ENCODE peak calls at places on chromosomes 16 and 17, in six cellular contexts. Z is RWPE1, P is type B pancreatic cell, U is left ventricle myocardium inferior, L is GM23338, O is OCI-LY7. N is an unnamed sample.

GRCh38 chr17:69358688-69359596 is 32.0 kb upstream of the ABCA5 start:
- DNase-seq in Z (no peak), P (no peak), U (no peak), L (peak; percentile 92), O (peak; percentile 76), N (peak; percentile 28)

GRCh38 chr17:9234404-9234945 is 213.2 kb downstream of the NTN1 start:
- DNase-seq in Z (no peak), P (no peak), U (no peak), L (no peak), O (no peak), N (no peak)

GRCh38 chr17:75611746-75612437 is 21.3 kb upstream of the SMIM5 start:
- DNase-seq in Z (no peak), P (no peak), U (peak; percentile 8), L (no peak), O (no peak), N (no peak)

GRCh38 chr17:82118178-82118814 is 20.3 kb upstream of the FASN start:
- DNase-seq in Z (no peak), P (no peak), U (no peak), L (no peak), O (no peak), N (no peak)

GRCh38 chr16:17258848-17259713 is 211.7 kb downstream of the XYLT1 start:
- DNase-seq in Z (no peak), P (no peak), U (no peak), L (peak; percentile 30), O (peak; percentile 64), N (peak; percentile 73)

GRCh38 chr17:47733047-47733413 is at the start of gene TBX21:
- DNase-seq in Z (peak; percentile 24), P (no peak), U (peak; percentile 57), L (peak; percentile 90), O (peak; percentile 41), N (peak; percentile 89)

GRCh38 chr17:12316021-12316420 is 295.3 kb downstream of the MAP2K4 start:
- DNase-seq in Z (no peak), P (no peak), U (no peak), L (no peak), O (no peak), N (no peak)

GRCh38 chr16:2841606-2842339 is 11.7 kb downstream of the ZG16B start:
- DNase-seq in Z (no peak), P (no peak), U (peak; percentile 10), L (no peak), O (no peak), N (no peak)

GRCh38 chr16:10728035-10728462 is 15.6 kb upstream of the NUBP1 start:
- DNase-seq in Z (no peak), P (no peak), U (no peak), L (no peak), O (no peak), N (no peak)

GRCh38 chr16:25257504-25257955 is at the start of gene ZKSCAN2:
- DNase-seq in Z (peak; percentile 88), P (peak; percentile 91), U (peak; percentile 92), L (peak; percentile 93), O (peak; percentile 92), N (peak; percentile 92)

GRCh38 chr17:56777859-56778258 is 55.9 kb downstream of the C17orf67 start:
- DNase-seq in Z (no peak), P (no peak), U (no peak), L (no peak), O (no peak), N (no peak)

GRCh38 chr17:49819118-49819517 is 28.8 kb downstream of the TAC4 start:
- DNase-seq in Z (no peak), P (no peak), U (no peak), L (no peak), O (no peak), N (no peak)

GRCh38 chr17:76265624-76266243 is 586 bp downstream of the UBALD2 start:
- DNase-seq in Z (no peak), P (no peak), U (peak; percentile 70), L (peak; percentile 73), O (peak; percentile 54), N (no peak)

GRCh38 chr16:89015271-89015859 is 38.4 kb upstream of the CBFA2T3 start:
- DNase-seq in Z (no peak), P (no peak), U (peak; percentile 7), L (no peak), O (no peak), N (no peak)

GRCh38 chr16:11390573-11391495 is 45.6 kb downstream of the RMI2 start:
- DNase-seq in Z (peak; percentile 28), P (no peak), U (no peak), L (no peak), O (no peak), N (peak; percentile 37)

GRCh38 chr17:47705536-47706481 is 11.8 kb downstream of the TBKBP1 start:
- DNase-seq in Z (no peak), P (no peak), U (no peak), L (no peak), O (no peak), N (no peak)

GRCh38 chr17:69523252-69523861 is 108.9 kb downstream of the MAP2K6 start:
- DNase-seq in Z (peak; percentile 42), P (no peak), U (no peak), L (peak; percentile 85), O (peak; percentile 71), N (peak; percentile 38)

GRCh38 chr16:84294196-84295142 is at the start of gene WFDC1:
- DNase-seq in Z (no peak), P (no peak), U (peak; percentile 19), L (peak; percentile 43), O (no peak), N (no peak)

GRCh38 chr16:10558746-10559641 is 21.4 kb downstream of the EMP2 start:
- DNase-seq in Z (no peak), P (no peak), U (peak; percentile 77), L (no peak), O (no peak), N (no peak)

GRCh38 chr17:78840780-78841611 is at the start of gene USP36:
- DNase-seq in Z (peak; percentile 99), P (peak; percentile 100), U (peak; percentile 100), L (peak; percentile 100), O (peak; percentile 100), N (peak; percentile 100)
- TF ChIP-seq CTCF in Z (no peak), P (peak; percentile 21), U (no peak), L (no peak), O (peak; percentile 24), N (no peak)

GRCh38 chr16:73669535-73670274 is 621.8 kb upstream of the ZFHX3 start:
- DNase-seq in Z (no peak), P (no peak), U (no peak), L (no peak), O (no peak), N (no peak)
- TF ChIP-seq CTCF in Z (no peak), P (no peak), U (no peak), L (no peak), O (no peak), N (no peak)

GRCh38 chr17:7186241-7186640 is 7.1 kb upstream of the ASGR1 start:
- DNase-seq in Z (no peak), P (no peak), U (no peak), L (peak; percentile 65), O (peak; percentile 26), N (no peak)
- TF ChIP-seq CTCF in Z (no peak), P (peak; percentile 47), U (no peak), L (peak; percentile 47), O (peak; percentile 60), N (peak; percentile 15)

GRCh38 chr17:3663102-3664011 is 5.0 kb downstream of the TAX1BP3 start:
- DNase-seq in Z (no peak), P (no peak), U (no peak), L (no peak), O (no peak), N (no peak)
- TF ChIP-seq CTCF in Z (no peak), P (no peak), U (no peak), L (no peak), O (no peak), N (no peak)

DNA sequence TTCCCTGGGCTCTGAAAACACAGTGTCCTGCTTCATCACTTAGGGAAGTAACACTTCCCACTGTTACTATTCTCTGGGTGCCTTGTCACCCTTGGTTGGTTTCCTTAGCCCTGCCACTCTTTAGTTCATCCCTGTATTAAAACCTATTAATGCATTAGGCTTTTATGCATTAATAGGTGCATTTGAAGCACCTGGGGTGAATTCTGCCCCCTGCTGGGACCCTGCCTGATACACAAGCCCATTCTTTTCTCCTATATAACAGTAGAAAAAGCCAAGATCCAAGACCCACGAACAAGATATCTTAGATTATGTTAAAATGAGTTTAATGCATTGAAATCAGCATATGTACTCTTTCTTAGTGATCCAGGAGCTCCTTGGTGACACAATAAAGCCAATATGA is 235.7 kb downstream of the PMP22 start:
- DNase-seq in Z (no peak), P (no peak), U (no peak), L (no peak), O (no peak), N (no peak)
- TF ChIP-seq CTCF in Z (no peak), P (no peak), U (no peak), L (peak; percentile 23), O (peak; percentile 55), N (no peak)

GRCh38 chr16:46612121-46612520 is 9.1 kb downstream of the SHCBP1 start:
- DNase-seq in Z (no peak), P (no peak), U (no peak), L (no peak), O (no peak), N (peak; percentile 44)

GRCh38 chr16:46607529-46607928 is 13.7 kb downstream of the SHCBP1 start:
- DNase-seq in Z (peak; percentile 26), P (no peak), U (no peak), L (peak; percentile 26), O (peak; percentile 48), N (no peak)
- TF ChIP-seq CTCF in Z (peak; percentile 51), P (peak; percentile 60), U (peak; percentile 58), L (no peak), O (peak; percentile 76), N (peak; percentile 55)

DNA sequence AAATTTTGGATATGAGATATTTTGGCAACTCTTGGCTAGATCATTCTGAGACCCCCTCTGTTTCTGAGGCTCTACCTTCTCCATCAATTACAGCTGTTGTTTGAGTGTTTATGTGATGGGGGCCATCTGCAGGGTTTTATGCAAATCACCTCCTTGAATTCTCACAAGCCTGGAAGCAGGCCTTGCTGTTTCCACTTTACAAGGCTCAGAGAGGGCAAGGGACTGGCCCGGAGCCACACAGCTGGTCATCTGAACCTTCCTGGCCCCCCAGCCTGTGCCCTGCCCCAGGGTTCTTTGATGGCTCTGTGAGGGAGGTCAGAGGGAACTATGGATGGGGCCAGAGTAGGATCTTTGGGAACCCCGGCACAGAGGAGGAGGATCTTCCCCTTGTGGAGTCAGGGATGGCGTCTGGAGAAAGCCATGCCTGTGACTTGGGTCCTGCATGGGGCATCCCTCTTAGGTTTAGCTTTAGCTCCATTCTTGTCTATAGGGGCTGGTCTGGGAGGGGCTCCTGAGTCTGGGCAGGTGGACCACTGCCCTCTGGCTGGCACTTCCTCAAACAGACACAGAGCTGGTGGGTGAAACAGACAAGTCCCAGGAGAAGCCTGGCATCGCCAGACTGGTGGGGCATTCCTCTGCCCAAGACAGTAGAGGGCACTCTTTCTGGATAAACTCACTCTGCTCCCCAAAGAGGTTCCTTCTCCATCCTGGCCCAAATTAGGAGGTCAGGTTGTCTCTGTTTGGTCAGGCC is 26.2 kb downstream of the IL21R start:
- DNase-seq in Z (no peak), P (peak; percentile 47), U (no peak), L (no peak), O (no peak), N (no peak)
- TF ChIP-seq CTCF in Z (no peak), P (no peak), U (no peak), L (peak; percentile 42), O (peak; percentile 71), N (peak; percentile 13)

N was measured in GM13977.